ENCODE peak calls at places on chromosomes 7 and 10, in ten cellular contexts. One of them, this sample, is unnamed.

GRCh38 chr7:137801003-137801402 is 45.8 kb downstream of the DGKI start:
- DNase-seq in PC-9: no peak
- DNase-seq in stomach: no peak
- DNase-seq in aorta: no peak
- DNase-seq in trophoblast cell: no peak
- DNase-seq in left ventricle myocardium inferior: no peak
- DNase-seq in IMR-90: peak; percentile 68
- DNase-seq in heart right ventricle: no peak
- DNase-seq in iPS DF 6.9: no peak
- DNase-seq in mammary epithelial cell: peak; percentile 39
- DNase-seq in this sample: no peak

GRCh38 chr10:62993121-62993520 is 140.0 kb upstream of the NRBF2 start:
- DNase-seq in IMR-90: no peak
- DNase-seq in aorta: no peak
- DNase-seq in left ventricle myocardium inferior: no peak
- DNase-seq in iPS DF 6.9: no peak
- DNase-seq in heart right ventricle: no peak
- DNase-seq in trophoblast cell: no peak
- DNase-seq in stomach: no peak
- DNase-seq in PC-9: no peak
- DNase-seq in mammary epithelial cell: peak; percentile 31
- DNase-seq in this sample: no peak

GRCh38 chr7:139230484-139230773 is 608 bp upstream of the UBN2 start:
- DNase-seq in PC-9: no peak
- DNase-seq in IMR-90: no peak
- DNase-seq in left ventricle myocardium inferior: no peak
- DNase-seq in aorta: no peak
- DNase-seq in heart right ventricle: peak; percentile 41
- DNase-seq in stomach: no peak
- DNase-seq in mammary epithelial cell: no peak
- DNase-seq in trophoblast cell: no peak
- DNase-seq in iPS DF 6.9: no peak
- DNase-seq in this sample: no peak

GRCh38 chr7:47485640-47486435 is 96.1 kb downstream of the TNS3 start:
- DNase-seq in iPS DF 6.9: no peak
- DNase-seq in IMR-90: peak; percentile 45
- DNase-seq in PC-9: peak; percentile 76
- DNase-seq in left ventricle myocardium inferior: no peak
- DNase-seq in heart right ventricle: peak; percentile 50
- DNase-seq in stomach: peak; percentile 89
- DNase-seq in trophoblast cell: no peak
- DNase-seq in aorta: peak; percentile 41
- DNase-seq in mammary epithelial cell: no peak
- DNase-seq in this sample: no peak

GRCh38 chr10:32189400-32190084 is 133.3 kb upstream of the KIF5B start:
- DNase-seq in left ventricle myocardium inferior: no peak
- DNase-seq in stomach: no peak
- DNase-seq in PC-9: peak; percentile 43
- DNase-seq in heart right ventricle: no peak
- DNase-seq in IMR-90: peak; percentile 35
- DNase-seq in aorta: no peak
- DNase-seq in trophoblast cell: no peak
- DNase-seq in mammary epithelial cell: no peak
- DNase-seq in iPS DF 6.9: no peak
- DNase-seq in this sample: no peak

GRCh38 chr7:42587826-42588225 is 324.0 kb downstream of the C7orf25 start:
- DNase-seq in iPS DF 6.9: no peak
- DNase-seq in stomach: no peak
- DNase-seq in aorta: no peak
- DNase-seq in trophoblast cell: no peak
- DNase-seq in left ventricle myocardium inferior: no peak
- DNase-seq in IMR-90: no peak
- DNase-seq in mammary epithelial cell: no peak
- DNase-seq in heart right ventricle: no peak
- DNase-seq in PC-9: no peak
- DNase-seq in this sample: no peak

GRCh38 chr10:3045471-3046209 is 21.7 kb upstream of the PFKP start:
- DNase-seq in heart right ventricle: peak; percentile 55
- DNase-seq in PC-9: peak; percentile 86
- DNase-seq in left ventricle myocardium inferior: peak; percentile 64
- DNase-seq in stomach: peak; percentile 59
- DNase-seq in iPS DF 6.9: no peak
- DNase-seq in aorta: peak; percentile 88
- DNase-seq in mammary epithelial cell: peak; percentile 62
- DNase-seq in IMR-90: peak; percentile 85
- DNase-seq in trophoblast cell: peak; percentile 82
- DNase-seq in this sample: peak; percentile 93

GRCh38 chr10:83725567-83725966 is 413.7 kb upstream of the GHITM start:
- DNase-seq in trophoblast cell: no peak
- DNase-seq in PC-9: no peak
- DNase-seq in IMR-90: no peak
- DNase-seq in heart right ventricle: no peak
- DNase-seq in left ventricle myocardium inferior: no peak
- DNase-seq in stomach: no peak
- DNase-seq in iPS DF 6.9: no peak
- DNase-seq in mammary epithelial cell: no peak
- DNase-seq in aorta: no peak
- DNase-seq in this sample: no peak

GRCh38 chr10:70331486-70332268 is 47.9 kb upstream of the NPFFR1 start:
- DNase-seq in mammary epithelial cell: peak; percentile 96
- DNase-seq in heart right ventricle: peak; percentile 43
- DNase-seq in stomach: peak; percentile 35
- DNase-seq in iPS DF 6.9: no peak
- DNase-seq in left ventricle myocardium inferior: peak; percentile 49
- DNase-seq in aorta: no peak
- DNase-seq in IMR-90: peak; percentile 93
- DNase-seq in trophoblast cell: no peak
- DNase-seq in PC-9: peak; percentile 98
- DNase-seq in this sample: no peak

GRCh38 chr10:70331160-70331485 is 47.3 kb upstream of the NPFFR1 start:
- DNase-seq in mammary epithelial cell: no peak
- DNase-seq in IMR-90: no peak
- DNase-seq in iPS DF 6.9: no peak
- DNase-seq in aorta: no peak
- DNase-seq in stomach: no peak
- DNase-seq in PC-9: no peak
- DNase-seq in left ventricle myocardium inferior: no peak
- DNase-seq in trophoblast cell: no peak
- DNase-seq in heart right ventricle: no peak
- DNase-seq in this sample: no peak

GRCh38 chr10:70328987-70329386 is 45.2 kb upstream of the NPFFR1 start:
- DNase-seq in heart right ventricle: no peak
- DNase-seq in stomach: no peak
- DNase-seq in IMR-90: peak; percentile 28
- DNase-seq in left ventricle myocardium inferior: no peak
- DNase-seq in trophoblast cell: no peak
- DNase-seq in PC-9: no peak
- DNase-seq in iPS DF 6.9: no peak
- DNase-seq in aorta: no peak
- DNase-seq in mammary epithelial cell: peak; percentile 35
- DNase-seq in this sample: no peak

GRCh38 chr10:70333268-70333667 is 49.2 kb downstream of the LRRC20 start:
- DNase-seq in mammary epithelial cell: no peak
- DNase-seq in heart right ventricle: no peak
- DNase-seq in left ventricle myocardium inferior: no peak
- DNase-seq in trophoblast cell: no peak
- DNase-seq in iPS DF 6.9: no peak
- DNase-seq in stomach: no peak
- DNase-seq in IMR-90: no peak
- DNase-seq in aorta: no peak
- DNase-seq in PC-9: no peak
- DNase-seq in this sample: no peak

GRCh38 chr10:70330671-70331070 is 46.9 kb upstream of the NPFFR1 start:
- DNase-seq in aorta: no peak
- DNase-seq in heart right ventricle: no peak
- DNase-seq in mammary epithelial cell: no peak
- DNase-seq in iPS DF 6.9: no peak
- DNase-seq in PC-9: no peak
- DNase-seq in stomach: no peak
- DNase-seq in trophoblast cell: no peak
- DNase-seq in left ventricle myocardium inferior: no peak
- DNase-seq in IMR-90: no peak
- DNase-seq in this sample: no peak
- H3K27ac ChIP-seq in aorta: no peak overlapping the region
- H3K27ac ChIP-seq in heart right ventricle: no peak overlapping the region
- H3K27ac ChIP-seq in mammary epithelial cell: no peak overlapping the region
- H3K27ac ChIP-seq in iPS DF 6.9: no peak overlapping the region
- H3K27ac ChIP-seq in PC-9: no peak overlapping the region
- H3K27ac ChIP-seq in stomach: no peak overlapping the region
- H3K27ac ChIP-seq in trophoblast cell: no peak overlapping the region
- H3K27ac ChIP-seq in left ventricle myocardium inferior: no peak overlapping the region
- H3K27ac ChIP-seq in IMR-90: no peak overlapping the region
- H3K27ac ChIP-seq in this sample: no peak overlapping the region

GRCh38 chr7:5670173-5670933 is 111.1 kb downstream of the RNF216 start:
- DNase-seq in trophoblast cell: no peak
- DNase-seq in stomach: no peak
- DNase-seq in heart right ventricle: no peak
- DNase-seq in mammary epithelial cell: no peak
- DNase-seq in aorta: no peak
- DNase-seq in iPS DF 6.9: no peak
- DNase-seq in IMR-90: peak; percentile 28
- DNase-seq in PC-9: no peak
- DNase-seq in left ventricle myocardium inferior: no peak
- DNase-seq in this sample: peak; percentile 41

GRCh38 chr7:5671053-5671452 is 110.4 kb downstream of the RNF216 start:
- DNase-seq in IMR-90: no peak
- DNase-seq in stomach: no peak
- DNase-seq in left ventricle myocardium inferior: no peak
- DNase-seq in heart right ventricle: no peak
- DNase-seq in PC-9: no peak
- DNase-seq in aorta: no peak
- DNase-seq in iPS DF 6.9: no peak
- DNase-seq in trophoblast cell: no peak
- DNase-seq in mammary epithelial cell: peak; percentile 30
- DNase-seq in this sample: no peak

GRCh38 chr7:5677538-5678294 is 103.7 kb downstream of the RNF216 start:
- DNase-seq in stomach: peak; percentile 43
- DNase-seq in trophoblast cell: peak; percentile 41
- DNase-seq in left ventricle myocardium inferior: peak; percentile 73
- DNase-seq in iPS DF 6.9: peak; percentile 50
- DNase-seq in PC-9: peak; percentile 62
- DNase-seq in aorta: peak; percentile 79
- DNase-seq in IMR-90: peak; percentile 78
- DNase-seq in mammary epithelial cell: peak; percentile 63
- DNase-seq in heart right ventricle: peak; percentile 63
- DNase-seq in this sample: peak; percentile 69

GRCh38 chr7:5672468-5672867 is 109.0 kb downstream of the RNF216 start:
- DNase-seq in trophoblast cell: no peak
- DNase-seq in aorta: no peak
- DNase-seq in PC-9: no peak
- DNase-seq in stomach: no peak
- DNase-seq in left ventricle myocardium inferior: no peak
- DNase-seq in mammary epithelial cell: no peak
- DNase-seq in IMR-90: peak; percentile 77
- DNase-seq in iPS DF 6.9: no peak
- DNase-seq in heart right ventricle: no peak
- DNase-seq in this sample: no peak

GRCh38 chr7:5673125-5673524 is 108.3 kb downstream of the RNF216 start:
- DNase-seq in IMR-90: no peak
- DNase-seq in left ventricle myocardium inferior: no peak
- DNase-seq in aorta: no peak
- DNase-seq in mammary epithelial cell: no peak
- DNase-seq in trophoblast cell: no peak
- DNase-seq in iPS DF 6.9: no peak
- DNase-seq in PC-9: no peak
- DNase-seq in heart right ventricle: no peak
- DNase-seq in stomach: no peak
- DNase-seq in this sample: no peak
- H3K4me1 ChIP-seq in IMR-90: peaks cover 27% of the 10 kb centered on the region
- H3K4me1 ChIP-seq in left ventricle myocardium inferior: peaks cover 33% of the 10 kb centered on the region
- H3K4me1 ChIP-seq in aorta: peaks cover 3% of the 10 kb centered on the region
- H3K4me1 ChIP-seq in mammary epithelial cell: peaks cover 21% of the 10 kb centered on the region
- H3K4me1 ChIP-seq in trophoblast cell: peaks cover 9% of the 10 kb centered on the region
- H3K4me1 ChIP-seq in iPS DF 6.9: peaks cover 1% of the 10 kb centered on the region
- H3K4me1 ChIP-seq in PC-9: no peaks in the 10 kb centered on the region
- H3K4me1 ChIP-seq in heart right ventricle: peaks cover 25% of the 10 kb centered on the region
- H3K4me1 ChIP-seq in stomach: peaks cover 72% of the 10 kb centered on the region
- H3K4me1 ChIP-seq in this sample: peaks cover 38% of the 10 kb centered on the region

DNA sequence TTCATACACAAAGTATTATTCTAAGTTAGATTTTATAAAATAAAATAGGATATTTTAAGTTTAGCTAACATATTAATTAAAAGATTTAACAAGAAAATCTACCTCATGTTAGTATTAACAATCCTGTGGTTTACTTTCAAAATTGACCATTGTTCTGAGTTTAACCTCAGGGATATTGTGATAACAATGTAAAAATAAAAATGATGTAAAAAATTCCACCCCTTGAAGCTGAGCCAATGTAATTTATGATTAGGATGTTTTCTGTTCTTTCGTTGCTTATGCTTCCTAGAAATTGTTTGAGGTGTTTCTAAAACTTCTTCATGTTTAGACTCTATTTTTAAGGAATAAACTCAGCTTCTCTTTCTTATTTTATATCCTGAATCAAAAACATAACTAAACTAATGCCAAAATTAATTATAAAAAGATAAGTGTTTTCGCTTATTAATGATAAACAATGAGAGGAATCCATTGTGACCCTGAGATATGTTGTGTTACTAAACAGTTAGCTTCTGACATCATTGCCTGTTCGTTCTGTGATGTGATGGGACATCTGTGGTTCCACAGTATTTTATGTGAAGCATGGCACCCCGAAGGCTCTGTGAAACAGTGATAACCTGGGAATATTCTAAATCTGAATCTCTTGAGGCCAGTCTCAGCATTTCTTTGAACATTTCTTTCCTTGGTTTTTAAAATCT is 340.8 kb downstream of the ARL4A start:
- DNase-seq in stomach: no peak
- DNase-seq in heart right ventricle: no peak
- DNase-seq in left ventricle myocardium inferior: no peak
- DNase-seq in iPS DF 6.9: no peak
- DNase-seq in PC-9: no peak
- DNase-seq in trophoblast cell: no peak
- DNase-seq in aorta: no peak
- DNase-seq in IMR-90: no peak
- DNase-seq in mammary epithelial cell: no peak
- DNase-seq in this sample: no peak
- H3K4me3 ChIP-seq in stomach: no peak overlapping the region
- H3K4me3 ChIP-seq in heart right ventricle: no peak overlapping the region
- H3K4me3 ChIP-seq in left ventricle myocardium inferior: no peak overlapping the region
- H3K4me3 ChIP-seq in iPS DF 6.9: no peak overlapping the region
- H3K4me3 ChIP-seq in PC-9: no peak overlapping the region
- H3K4me3 ChIP-seq in trophoblast cell: no peak overlapping the region
- H3K4me3 ChIP-seq in aorta: no peak overlapping the region
- H3K4me3 ChIP-seq in IMR-90: no peak overlapping the region
- H3K4me3 ChIP-seq in mammary epithelial cell: no peak overlapping the region
- H3K4me3 ChIP-seq in this sample: no peak overlapping the region

DNA sequence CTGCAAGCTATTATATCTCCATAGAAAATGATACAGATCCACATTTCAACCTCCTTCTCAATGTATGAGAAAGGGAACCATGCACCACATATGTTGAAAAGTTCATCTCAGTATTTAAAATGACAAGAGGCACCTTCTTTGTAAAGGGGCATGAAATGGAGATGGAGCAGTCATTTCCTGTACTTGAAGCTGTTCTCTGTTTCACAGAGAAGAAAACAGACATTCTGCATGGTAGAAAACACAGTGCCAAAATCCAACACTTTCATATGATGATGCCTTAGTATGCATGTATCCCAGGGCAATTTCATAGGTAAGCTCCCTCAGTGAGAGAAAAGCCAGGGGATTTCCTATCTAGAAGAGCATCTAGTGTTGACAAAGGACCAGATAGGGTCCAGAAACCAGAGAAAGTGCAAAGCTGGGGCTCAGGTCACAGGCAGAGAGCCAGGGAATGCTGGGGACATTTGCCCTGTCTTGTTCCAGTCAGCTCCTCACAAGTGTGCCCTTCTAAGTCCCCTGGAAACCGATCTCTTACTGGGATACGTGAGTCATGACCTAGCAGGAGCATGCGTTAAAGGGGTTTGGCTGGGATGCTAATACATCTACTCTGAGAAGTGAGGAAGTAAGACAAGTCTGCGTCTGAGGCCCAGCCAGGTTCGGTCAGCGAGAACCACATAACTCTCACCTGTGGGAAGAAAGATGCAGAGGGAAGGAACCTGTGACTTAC is 118.7 kb downstream of the ICA1 start:
- DNase-seq in iPS DF 6.9: no peak
- DNase-seq in mammary epithelial cell: peak; percentile 36
- DNase-seq in stomach: no peak
- DNase-seq in IMR-90: no peak
- DNase-seq in aorta: no peak
- DNase-seq in heart right ventricle: no peak
- DNase-seq in left ventricle myocardium inferior: no peak
- DNase-seq in trophoblast cell: no peak
- DNase-seq in PC-9: no peak
- DNase-seq in this sample: no peak
- H3K27ac ChIP-seq in iPS DF 6.9: no peak overlapping the region
- H3K27ac ChIP-seq in mammary epithelial cell: no peak overlapping the region
- H3K27ac ChIP-seq in stomach: no peak overlapping the region
- H3K27ac ChIP-seq in IMR-90: no peak overlapping the region
- H3K27ac ChIP-seq in aorta: no peak overlapping the region
- H3K27ac ChIP-seq in heart right ventricle: no peak overlapping the region
- H3K27ac ChIP-seq in left ventricle myocardium inferior: no peak overlapping the region
- H3K27ac ChIP-seq in trophoblast cell: no peak overlapping the region
- H3K27ac ChIP-seq in PC-9: no peak overlapping the region
- H3K27ac ChIP-seq in this sample: no peak overlapping the region